ENCODE peak calls at places on chromosomes 5 and 9, in five cellular contexts. I is OCI-LY7, N is heart right ventricle, S is H9, U is dorsolateral prefrontal cortex. P is an unnamed sample.

GRCh38 chr5:55140908-55141665 is 18.9 kb upstream of the GPX8 start:
- DNase-seq in S (no peak), I (no peak), N (no peak), U (no peak), P (no peak)

GRCh38 chr5:37771731-37772130 is 68.1 kb downstream of the GDNF start:
- DNase-seq in U (no peak), S (no peak), N (no peak), I (no peak), P (peak)

GRCh38 chr9:131258186-131258585 is 18.1 kb downstream of the FAM78A start:
- DNase-seq in S (no peak), I (no peak), N (peak), U (no peak), P (no peak)

GRCh38 chr9:110048976-110049698 is 158.8 kb downstream of the C9orf152 start:
- DNase-seq in I (peak), N (peak), U (no peak), S (peak), P (no peak)

GRCh38 chr9:36818965-36819870 is 214.8 kb downstream of the PAX5 start:
- DNase-seq in I (no peak), N (no peak), U (peak), S (peak), P (no peak)

GRCh38 chr5:135339189-135339588 is 59.8 kb downstream of the MACROH2A1 start:
- DNase-seq in I (no peak), S (no peak), U (no peak), N (no peak), P (no peak)

GRCh38 chr9:91170951-91171350 is 190.8 kb downstream of the AUH start:
- DNase-seq in N (no peak), U (no peak), S (no peak), I (no peak), P (no peak)

GRCh38 chr9:97555164-97555563 is 53.7 kb downstream of the TMOD1 start:
- DNase-seq in S (no peak), I (no peak), N (peak), U (no peak), P (no peak)

GRCh38 chr5:131324311-131324710 is 60.5 kb downstream of the CDC42SE2 start:
- DNase-seq in N (no peak), U (peak), I (no peak), S (no peak), P (no peak)

GRCh38 chr5:74127377-74128338 is 501.7 kb downstream of the ARHGEF28 start:
- DNase-seq in I (no peak), U (no peak), S (no peak), N (no peak), P (peak)

GRCh38 chr5:34571380-34572041 is 84.6 kb upstream of the RAI14 start:
- DNase-seq in U (no peak), N (no peak), S (no peak), I (no peak), P (peak)

GRCh38 chr5:41815663-41816062 is 54.6 kb downstream of the OXCT1 start:
- DNase-seq in N (no peak), S (no peak), U (no peak), I (no peak), P (no peak)

GRCh38 chr5:134506054-134507039 is 19.1 kb upstream of the JADE2 start:
- DNase-seq in U (no peak), N (peak), I (no peak), S (peak), P (no peak)

GRCh38 chr9:89815903-89816573 is 211.2 kb downstream of the GADD45G start:
- DNase-seq in N (peak), S (no peak), U (no peak), I (peak), P (no peak)

GRCh38 chr9:136222896-136223266 is 18.0 kb upstream of the LHX3 start:
- DNase-seq in U (no peak), S (no peak), N (no peak), I (peak), P (no peak)

GRCh38 chr5:133407277-133407632 is 205.1 kb downstream of the FSTL4 start:
- DNase-seq in S (no peak), U (no peak), I (no peak), N (no peak), P (no peak)

GRCh38 chr5:31987985-31988710 is 186.0 kb downstream of the GOLPH3 start:
- DNase-seq in N (no peak), I (no peak), S (no peak), U (no peak), P (peak)

GRCh38 chr5:175247146-175247545 is 196.8 kb downstream of the DRD1 start:
- DNase-seq in I (no peak), S (no peak), U (no peak), N (no peak), P (no peak)

GRCh38 chr5:96031811-96032261 is 70.2 kb upstream of the ELL2 start:
- DNase-seq in U (no peak), N (no peak), I (no peak), S (no peak), P (peak)

GRCh38 chr9:135877776-135878527 is 29.4 kb downstream of the CAMSAP1 start:
- DNase-seq in S (no peak), U (no peak), I (no peak), N (no peak), P (no peak)

GRCh38 chr5:54746346-54746745 is 228.8 kb downstream of the SNX18 start:
- DNase-seq in S (no peak), I (no peak), N (no peak), U (no peak), P (no peak)

GRCh38 chr9:124267271-124267807 is 9.6 kb downstream of the NEK6 start:
- DNase-seq in N (no peak), I (peak), U (peak), S (no peak), P (peak)

GRCh38 chr9:29691758-29692407 is 2118.6 kb upstream of the C9orf72 start:
- DNase-seq in N (no peak), U (no peak), S (peak), I (peak), P (peak)

GRCh38 chr5:104817127-104817526 is 1254.5 kb upstream of the NUDT12 start:
- DNase-seq in U (no peak), I (no peak), S (no peak), N (no peak), P (no peak)

GRCh38 chr9:88280816-88281382 is 107.3 kb upstream of the SPIN1 start:
- DNase-seq in I (no peak), N (no peak), U (peak), S (peak), P (peak)

GRCh38 chr9:72459308-72459707 is 62.1 kb upstream of the TMC1 start:
- DNase-seq in U (no peak), N (no peak), I (no peak), S (no peak), P (no peak)

GRCh38 chr9:72458153-72458552 is 63.3 kb upstream of the TMC1 start:
- DNase-seq in N (no peak), S (no peak), I (no peak), U (no peak), P (no peak)

GRCh38 chr9:72453797-72454196 is 67.6 kb upstream of the TMC1 start:
- DNase-seq in N (no peak), I (no peak), U (no peak), S (no peak), P (no peak)

GRCh38 chr9:72457366-72457765 is 64.0 kb upstream of the TMC1 start:
- DNase-seq in N (no peak), I (no peak), U (no peak), S (no peak), P (no peak)

GRCh38 chr9:72454871-72455471 is 66.4 kb upstream of the TMC1 start:
- DNase-seq in S (no peak), U (no peak), I (no peak), N (no peak), P (no peak)
- H3K27ac ChIP-seq in S (peak), U (no peak), I (no peak), N (no peak), P (no peak)

DNA sequence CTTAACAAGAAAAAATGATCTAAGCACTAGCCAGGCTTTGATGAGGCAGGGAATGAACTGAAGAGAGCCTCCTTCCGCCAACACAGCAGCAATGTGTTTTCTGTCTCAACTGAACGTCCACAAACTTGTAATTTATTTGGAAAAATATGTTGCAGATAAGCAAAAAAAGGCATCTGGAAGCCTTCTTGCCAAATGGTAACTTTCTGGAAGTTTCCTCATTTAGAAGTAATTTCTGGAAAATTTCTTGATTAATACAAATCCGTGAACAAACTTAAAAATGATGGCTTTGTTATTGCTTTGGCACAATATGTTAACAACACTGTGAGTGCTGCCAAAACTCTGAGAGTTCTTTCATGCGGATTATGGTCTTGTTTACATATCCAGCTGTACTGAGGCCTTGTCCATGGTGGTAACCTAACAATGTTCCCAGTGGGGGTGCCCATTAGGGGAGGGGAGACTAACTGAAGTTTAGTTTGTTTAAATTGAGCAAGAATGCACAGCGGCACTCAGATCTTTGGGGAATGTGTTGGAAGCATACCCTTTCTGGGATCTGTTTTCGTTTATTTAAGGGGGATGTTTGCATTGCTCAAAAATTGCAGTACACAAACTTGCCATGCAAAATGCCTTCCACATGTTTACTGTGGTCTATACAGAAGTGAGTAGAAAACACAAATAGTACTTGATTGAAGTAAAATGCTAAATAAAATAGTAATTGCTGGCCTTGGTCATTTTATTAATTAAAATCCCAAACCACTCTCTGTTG is 334.7 kb downstream of the NR2F1-AS1 start:
- DNase-seq in I (no peak), U (no peak), N (no peak), S (no peak), P (no peak)
- H3K27ac ChIP-seq in I (no peak), U (no peak), N (peak), S (no peak), P (no peak)

DNA sequence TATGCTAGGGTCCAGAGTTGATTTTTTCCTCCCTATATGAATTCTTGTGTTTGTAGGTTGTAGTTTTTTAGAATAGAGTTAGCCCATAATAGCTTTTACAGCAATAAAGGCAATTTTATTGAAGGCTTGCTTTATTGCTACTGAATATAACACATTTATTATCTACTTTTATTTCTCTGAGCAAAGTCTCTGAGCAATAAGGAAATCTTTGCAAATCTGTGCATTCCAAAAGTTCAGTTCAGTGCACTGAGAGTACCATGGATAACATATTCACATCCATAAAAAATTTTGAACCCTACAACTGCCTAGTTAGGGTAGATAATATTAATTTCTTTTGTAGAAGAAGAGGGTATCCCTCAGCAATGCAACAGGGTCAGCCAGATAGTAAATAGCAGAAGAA is 357.8 kb upstream of the PCSK5 start:
- DNase-seq in I (no peak), S (no peak), U (no peak), N (no peak), P (no peak)
- H3K27ac ChIP-seq in I (no peak), S (no peak), U (no peak), N (no peak), P (no peak)

GRCh38 chr5:139104577-139105271 is 93.4 kb downstream of the SIL1 start:
- DNase-seq in I (no peak), N (peak), U (peak), S (peak), P (peak)

GRCh38 chr5:139103762-139104161 is 94.4 kb downstream of the SIL1 start:
- DNase-seq in U (no peak), N (no peak), S (peak), I (no peak), P (no peak)

GRCh38 chr5:139100825-139101224 is 97.3 kb downstream of the SIL1 start:
- DNase-seq in U (no peak), N (no peak), S (no peak), I (no peak), P (peak)

GRCh38 chr5:139108056-139108811 is 89.9 kb downstream of the SIL1 start:
- DNase-seq in S (no peak), N (no peak), U (no peak), I (no peak), P (peak)

DNA sequence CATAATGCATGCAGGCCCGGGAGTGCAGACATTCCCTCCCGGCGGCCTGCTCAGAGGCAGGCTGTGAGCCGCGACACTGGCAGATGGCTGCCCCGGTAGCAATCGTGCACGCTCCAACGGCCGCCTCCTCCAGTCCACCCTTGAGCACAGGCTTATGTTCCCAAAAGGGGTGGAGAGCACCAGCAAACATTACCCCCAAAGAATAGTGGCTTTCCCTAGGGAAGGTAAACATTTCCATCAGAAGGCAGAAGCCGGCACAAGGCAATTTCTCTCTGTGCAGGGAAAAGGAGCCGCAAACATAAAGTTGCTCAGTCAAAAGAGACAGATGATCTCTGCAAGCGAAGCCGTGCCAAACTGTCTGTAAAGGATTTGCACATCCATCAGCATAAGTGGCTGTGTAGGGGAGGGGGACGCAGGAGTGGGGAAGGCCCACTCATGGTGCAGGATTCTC is 92.5 kb downstream of the SIL1 start:
- DNase-seq in N (no peak), S (no peak), U (peak), I (no peak), P (no peak)
- H3K27ac ChIP-seq in N (no peak), S (no peak), U (peak), I (no peak), P (no peak)

DNA sequence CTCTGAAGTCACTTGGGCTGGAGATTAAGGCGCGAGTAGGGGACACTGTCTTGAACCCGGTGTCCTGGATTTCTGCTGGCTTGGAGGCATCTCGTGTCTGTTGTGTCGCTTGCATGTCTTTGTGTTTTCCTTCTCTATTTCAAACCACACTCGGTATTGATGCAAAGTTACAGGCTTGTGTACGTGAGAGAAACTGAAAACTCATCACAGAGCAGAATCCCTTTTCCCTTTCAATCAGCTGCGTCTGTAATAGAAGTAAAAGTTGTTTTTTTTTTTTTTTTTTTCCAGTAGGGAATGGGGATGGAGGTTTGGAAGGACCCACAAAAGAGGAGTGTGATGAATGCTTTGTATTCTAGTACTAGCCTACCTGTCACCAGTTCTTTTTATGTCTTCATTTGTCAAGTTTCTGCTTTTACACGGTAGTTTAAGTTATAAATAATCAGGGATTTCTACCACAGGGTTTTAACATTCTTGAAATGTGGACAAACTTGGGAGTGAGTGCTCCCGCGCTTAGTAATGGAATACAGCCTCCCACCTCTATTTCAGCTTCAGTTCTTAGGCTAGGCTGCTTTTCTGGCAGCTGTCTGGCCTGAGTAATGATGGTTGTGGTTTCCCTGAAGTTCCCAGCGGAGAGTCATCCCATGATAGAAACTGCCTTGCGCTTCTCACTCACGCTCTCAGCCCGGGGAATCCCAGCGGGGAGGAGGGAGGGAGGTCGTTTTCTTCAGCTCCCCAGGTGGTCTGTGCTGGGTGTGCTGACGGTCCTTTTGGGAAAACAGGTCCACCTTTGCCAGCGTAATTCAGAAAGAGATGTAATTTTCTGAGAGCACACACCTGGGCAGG is 789 bp downstream of the TJP2 start:
- DNase-seq in S (peak), I (peak), U (no peak), N (no peak), P (peak)
- H3K27ac ChIP-seq in S (no peak), I (no peak), U (peak), N (peak), P (peak)

P was measured in brain microvascular endothelial cell.